ENCODE peak calls at places on chromosomes 4 and X, in five cellular contexts. G, D, E, F and P are unnamed samples.

GRCh38 chr4:88623097-88623496 is 30.8 kb downstream of the HERC3 start:
- DNase-seq in G (peak; percentile 48), D (no peak), E (peak; percentile 24), F (no peak), P (no peak)

GRCh38 chrX:72003811-72004750 is 93.4 kb downstream of the NHSL2 start:
- DNase-seq in G (no peak), D (no peak), E (no peak), F (no peak), P (no peak)

GRCh38 chr4:20622701-20623100 is 77.6 kb upstream of the PACRGL start:
- DNase-seq in G (no peak), D (no peak), E (no peak), F (no peak), P (no peak)

GRCh38 chr4:179585761-179586160 is 2143.5 kb upstream of the AGA start:
- DNase-seq in G (no peak), D (no peak), E (no peak), F (no peak), P (no peak)

GRCh38 chr4:144906181-144906895 is 191.7 kb downstream of the ANAPC10 start:
- DNase-seq in G (no peak), D (no peak), E (no peak), F (peak; percentile 38), P (peak; percentile 50)

GRCh38 chrX:107733686-107734085 is 41.9 kb downstream of the TSC22D3 start:
- DNase-seq in G (no peak), D (no peak), E (no peak), F (no peak), P (no peak)

GRCh38 chr4:150395872-150396271 is 186.1 kb upstream of the MAB21L2 start:
- DNase-seq in G (no peak), D (no peak), E (no peak), F (no peak), P (no peak)

GRCh38 chr4:70589785-70590184 is 2.3 kb upstream of the AMBN start:
- DNase-seq in G (no peak), D (no peak), E (no peak), F (no peak), P (no peak)

GRCh38 chrX:119648421-119648775 is 42.2 kb upstream of the NKRF start:
- DNase-seq in G (no peak), D (no peak), E (no peak), F (no peak), P (no peak)

GRCh38 chrX:119647552-119648420 is 41.6 kb upstream of the NKRF start:
- DNase-seq in G (no peak), D (no peak), E (no peak), F (peak; percentile 98), P (no peak)

GRCh38 chrX:119647089-119647488 is 40.9 kb upstream of the NKRF start:
- DNase-seq in G (no peak), D (no peak), E (no peak), F (no peak), P (no peak)

GRCh38 chrX:119643696-119644095 is 37.5 kb upstream of the NKRF start:
- DNase-seq in G (no peak), D (no peak), E (no peak), F (no peak), P (no peak)

DNA sequence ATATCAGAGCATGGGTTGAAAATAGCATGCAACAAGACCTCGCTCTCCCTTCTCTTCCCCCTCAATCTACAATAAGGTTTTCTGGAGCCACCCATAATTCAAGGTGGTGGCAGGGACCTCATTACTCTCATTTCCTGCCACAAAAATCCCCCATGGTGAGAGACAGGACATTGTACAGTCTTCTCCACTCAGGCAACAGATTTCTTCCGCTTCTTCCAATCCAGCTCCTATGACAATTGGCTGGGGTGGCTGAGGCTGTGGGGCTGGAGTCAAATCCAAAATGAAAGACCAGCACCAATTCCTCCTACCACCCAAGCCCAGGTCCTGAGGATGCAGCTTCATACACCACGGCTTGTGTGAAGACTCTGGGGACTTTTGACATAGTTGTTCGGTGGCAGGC is 40.3 kb upstream of the NKRF start:
- DNase-seq in G (no peak), D (no peak), E (no peak), F (no peak), P (no peak)
- H3K27ac ChIP-seq in G (no peak overlapping the region), D (no peak overlapping the region), E (no peak overlapping the region), F (peak overlapping the region; percentile 72), P (no peak overlapping the region)

GRCh38 chrX:16722481-16722880 is 3.1 kb downstream of the SYAP1 start:
- DNase-seq in G (no peak), D (peak; percentile 26), E (no peak), F (no peak), P (no peak)
- H3K4me3 ChIP-seq in G (no peak overlapping the region), D (no peak overlapping the region), E (no peak overlapping the region), F (no peak overlapping the region), P (no peak overlapping the region)

DNA sequence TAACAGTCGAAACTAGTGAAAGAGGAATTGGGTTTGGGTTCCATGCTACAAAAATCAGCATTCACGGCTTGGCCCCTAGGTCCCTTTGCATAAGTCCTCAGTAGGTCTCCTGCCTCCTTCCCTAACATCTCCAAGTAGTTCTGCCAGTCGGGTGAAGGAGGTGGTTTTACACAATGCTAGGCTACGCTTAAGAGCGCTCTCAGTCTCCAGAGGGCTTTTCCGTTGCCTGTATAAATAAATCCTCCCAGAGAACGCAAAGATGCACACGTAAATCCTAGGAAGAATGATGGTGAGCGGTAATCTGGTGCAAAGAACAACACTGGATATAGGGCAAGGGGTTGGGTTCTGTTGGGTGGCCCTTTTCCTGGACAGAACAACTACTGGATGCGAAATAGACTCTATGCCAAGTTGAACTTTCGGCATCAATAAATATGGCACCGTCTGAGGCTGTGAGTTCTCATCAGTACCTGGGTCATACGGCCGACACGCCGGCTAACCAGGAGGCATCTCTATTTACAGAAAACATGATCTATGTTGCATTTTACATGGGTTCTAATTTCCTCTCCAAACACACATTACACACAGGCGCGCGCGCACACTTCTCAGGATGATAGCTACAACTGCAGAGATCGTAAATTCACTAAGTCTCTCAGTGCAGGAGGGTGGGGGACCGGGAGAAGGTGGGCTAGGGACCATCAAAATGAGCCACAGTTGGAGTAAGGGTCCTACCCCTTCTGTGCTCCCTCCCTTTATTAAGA is 1.3 kb downstream of the CAMK2D start:
- DNase-seq in G (peak; percentile 7), D (no peak), E (no peak), F (no peak), P (no peak)
- TF ChIP-seq REST in G (no peak), D (no peak), E (no peak), F (no peak), P (no peak)

GRCh38 chr4:1883583-1883982 is 12.4 kb downstream of the NSD2 start:
- DNase-seq in G (no peak), D (peak; percentile 85), E (no peak), F (no peak), P (no peak)

GRCh38 chr4:1882850-1883271 is 11.7 kb downstream of the NSD2 start:
- DNase-seq in G (no peak), D (peak; percentile 95), E (no peak), F (no peak), P (no peak)

GRCh38 chr4:1881709-1882108 is 10.5 kb downstream of the NSD2 start:
- DNase-seq in G (no peak), D (peak; percentile 53), E (no peak), F (no peak), P (no peak)

GRCh38 chr4:1879491-1879890 is 8.3 kb downstream of the NSD2 start:
- DNase-seq in G (no peak), D (no peak), E (no peak), F (no peak), P (peak; percentile 64)

DNA sequence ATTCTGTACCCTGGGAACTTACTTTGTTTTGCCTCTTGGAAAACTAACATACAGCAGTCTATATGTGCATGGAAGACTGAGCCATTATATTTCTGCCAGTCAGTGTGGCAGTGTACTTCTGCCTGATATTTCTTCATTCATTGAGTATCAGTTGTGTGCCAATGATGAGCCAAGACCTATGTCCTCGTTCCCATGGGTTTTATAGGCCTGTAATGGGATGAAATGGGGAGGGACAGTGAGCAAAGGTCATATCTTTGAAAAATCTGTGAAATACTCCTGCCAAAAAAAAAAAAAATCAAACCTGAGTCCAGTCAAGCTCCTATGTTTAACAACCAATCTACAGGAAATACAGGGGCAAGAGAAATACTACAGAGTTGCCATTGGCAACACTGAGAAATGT is 9.1 kb downstream of the NSD2 start:
- DNase-seq in G (no peak), D (no peak), E (peak; percentile 30), F (no peak), P (no peak)
- H3K27ac ChIP-seq in G (no peak overlapping the region), D (peak overlapping the region; percentile 39), E (peak overlapping the region; percentile 13), F (no peak overlapping the region), P (no peak overlapping the region)

GRCh38 chrX:13082286-13083065 is 38.1 kb upstream of the FAM9C start:
- DNase-seq in G (no peak), D (no peak), E (no peak), F (no peak), P (no peak)
- H3K4me3 ChIP-seq in G (no peak overlapping the region), D (no peak overlapping the region), E (no peak overlapping the region), F (no peak overlapping the region), P (no peak overlapping the region)

DNA sequence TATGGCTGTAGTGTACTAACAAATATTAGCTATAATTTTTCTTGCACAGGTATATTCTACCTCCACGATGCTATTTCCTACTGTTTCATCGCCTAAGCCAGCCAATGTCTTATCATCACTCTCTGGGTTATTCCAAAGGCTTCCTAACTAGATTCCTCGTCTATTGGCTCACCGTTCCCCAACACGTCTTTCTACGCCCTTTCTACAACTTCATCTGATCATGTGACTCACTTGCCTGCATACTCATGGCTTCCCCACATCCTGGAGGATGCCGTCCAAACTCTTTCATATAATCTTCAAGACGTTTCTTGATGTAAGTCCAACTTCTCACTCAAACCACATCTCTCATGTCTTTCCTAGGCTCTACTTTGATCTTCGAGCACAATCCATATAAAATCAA is 322.0 kb upstream of the PPARGC1A start:
- DNase-seq in G (no peak), D (no peak), E (no peak), F (no peak), P (no peak)
- TF ChIP-seq REST in G (no peak), D (no peak), E (no peak), F (no peak), P (no peak)

GRCh38 chr4:1907848-1908525 is 36.8 kb downstream of the NSD2 start:
- DNase-seq in G (no peak), D (no peak), E (no peak), F (no peak), P (no peak)

DNA sequence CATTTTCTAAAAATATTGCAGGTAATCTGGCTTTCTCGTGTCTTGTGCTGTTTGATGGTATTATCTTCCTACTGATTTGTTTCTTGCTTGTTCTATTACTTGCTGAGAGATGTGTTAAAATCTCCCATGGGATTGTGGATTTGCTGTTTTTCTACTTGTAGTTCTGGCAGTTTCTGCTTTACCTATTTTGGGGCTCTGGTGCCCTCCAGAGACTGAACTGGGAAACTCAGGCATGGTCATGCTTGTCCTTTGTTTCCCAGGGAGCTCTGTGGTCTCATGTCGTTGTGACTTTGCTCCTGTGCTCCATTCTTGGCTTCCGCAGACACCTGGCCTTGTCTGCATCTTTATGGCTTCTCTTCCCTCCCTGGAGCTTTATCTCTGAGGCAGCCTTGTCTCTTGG is 39.5 kb downstream of the NSD2 start:
- DNase-seq in G (peak; percentile 41), D (peak; percentile 72), E (peak; percentile 55), F (no peak), P (no peak)
- H3K27ac ChIP-seq in G (peak overlapping the region; percentile 64), D (no peak overlapping the region), E (no peak overlapping the region), F (no peak overlapping the region), P (no peak overlapping the region)

GRCh38 chrX:40145670-40146470 is 48.1 kb upstream of the BCOR start:
- DNase-seq in G (no peak), D (no peak), E (no peak), F (no peak), P (no peak)
- H3K4me3 ChIP-seq in G (peak overlapping the region; percentile 31), D (no peak overlapping the region), E (peak overlapping the region; percentile 66), F (no peak overlapping the region), P (peak overlapping the region; percentile 40)